ENCODE peak calls at places on chromosomes 5 and 9, in nine cellular contexts. One of them, this sample, is unnamed.

GRCh38 chr9:136566553-136566895 is 20.7 kb upstream of the NOTCH1 start:
- DNase-seq in EH: no peak
- DNase-seq in OCI-LY7: no peak
- DNase-seq in spleen: no peak
- DNase-seq in iris pigment epithelial cell: no peak
- DNase-seq in Kasumi-1: no peak
- DNase-seq in fibroblast of lung: no peak
- DNase-seq in activated CD8-positive, alpha-beta T cell treated with anti-CD3 and anti-CD28 coated beads for 36 hours: no peak
- DNase-seq in right cardiac atrium: no peak
- DNase-seq in this sample: no peak

GRCh38 chr5:127316013-127316412 is 25.4 kb downstream of the MEGF10 start:
- DNase-seq in iris pigment epithelial cell: no peak
- DNase-seq in Kasumi-1: no peak
- DNase-seq in OCI-LY7: no peak
- DNase-seq in fibroblast of lung: no peak
- DNase-seq in spleen: no peak
- DNase-seq in right cardiac atrium: no peak
- DNase-seq in EH: no peak
- DNase-seq in activated CD8-positive, alpha-beta T cell treated with anti-CD3 and anti-CD28 coated beads for 36 hours: no peak
- DNase-seq in this sample: no peak

GRCh38 chr5:132540149-132540548 is 3.2 kb downstream of the IL5 start:
- DNase-seq in OCI-LY7: no peak
- DNase-seq in Kasumi-1: no peak
- DNase-seq in iris pigment epithelial cell: no peak
- DNase-seq in fibroblast of lung: no peak
- DNase-seq in EH: peak
- DNase-seq in right cardiac atrium: no peak
- DNase-seq in spleen: no peak
- DNase-seq in activated CD8-positive, alpha-beta T cell treated with anti-CD3 and anti-CD28 coated beads for 36 hours: no peak
- DNase-seq in this sample: no peak

GRCh38 chr9:88418025-88418424 is 29.8 kb downstream of the SPIN1 start:
- DNase-seq in spleen: no peak
- DNase-seq in OCI-LY7: no peak
- DNase-seq in fibroblast of lung: no peak
- DNase-seq in Kasumi-1: no peak
- DNase-seq in activated CD8-positive, alpha-beta T cell treated with anti-CD3 and anti-CD28 coated beads for 36 hours: no peak
- DNase-seq in iris pigment epithelial cell: no peak
- DNase-seq in right cardiac atrium: no peak
- DNase-seq in EH: no peak
- DNase-seq in this sample: no peak

GRCh38 chr5:7927466-7928375 is 58.8 kb downstream of the MTRR start:
- DNase-seq in EH: peak
- DNase-seq in right cardiac atrium: peak
- DNase-seq in iris pigment epithelial cell: peak
- DNase-seq in fibroblast of lung: peak
- DNase-seq in spleen: no peak
- DNase-seq in OCI-LY7: peak
- DNase-seq in activated CD8-positive, alpha-beta T cell treated with anti-CD3 and anti-CD28 coated beads for 36 hours: peak
- DNase-seq in Kasumi-1: peak
- DNase-seq in this sample: peak

GRCh38 chr5:89277791-89278190 is 394.8 kb upstream of the MEF2C start:
- DNase-seq in activated CD8-positive, alpha-beta T cell treated with anti-CD3 and anti-CD28 coated beads for 36 hours: no peak
- DNase-seq in EH: no peak
- DNase-seq in fibroblast of lung: peak
- DNase-seq in right cardiac atrium: no peak
- DNase-seq in OCI-LY7: no peak
- DNase-seq in iris pigment epithelial cell: no peak
- DNase-seq in Kasumi-1: no peak
- DNase-seq in spleen: no peak
- DNase-seq in this sample: peak

GRCh38 chr5:180007582-180007981 is 64.0 kb downstream of the RNF130 start:
- DNase-seq in spleen: no peak
- DNase-seq in fibroblast of lung: no peak
- DNase-seq in activated CD8-positive, alpha-beta T cell treated with anti-CD3 and anti-CD28 coated beads for 36 hours: no peak
- DNase-seq in Kasumi-1: peak
- DNase-seq in EH: no peak
- DNase-seq in right cardiac atrium: no peak
- DNase-seq in OCI-LY7: no peak
- DNase-seq in iris pigment epithelial cell: no peak
- DNase-seq in this sample: peak

GRCh38 chr9:70340572-70340971 is 73.9 kb downstream of the KLF9 start:
- DNase-seq in spleen: no peak
- DNase-seq in activated CD8-positive, alpha-beta T cell treated with anti-CD3 and anti-CD28 coated beads for 36 hours: no peak
- DNase-seq in fibroblast of lung: peak
- DNase-seq in right cardiac atrium: no peak
- DNase-seq in Kasumi-1: peak
- DNase-seq in iris pigment epithelial cell: peak
- DNase-seq in EH: peak
- DNase-seq in OCI-LY7: peak
- DNase-seq in this sample: peak

GRCh38 chr5:110075656-110076055 is 385.9 kb downstream of the MAN2A1 start:
- DNase-seq in activated CD8-positive, alpha-beta T cell treated with anti-CD3 and anti-CD28 coated beads for 36 hours: no peak
- DNase-seq in iris pigment epithelial cell: no peak
- DNase-seq in Kasumi-1: no peak
- DNase-seq in right cardiac atrium: no peak
- DNase-seq in EH: no peak
- DNase-seq in OCI-LY7: no peak
- DNase-seq in fibroblast of lung: no peak
- DNase-seq in spleen: no peak
- DNase-seq in this sample: no peak

GRCh38 chr5:39835371-39835770 is 410.6 kb upstream of the DAB2 start:
- DNase-seq in activated CD8-positive, alpha-beta T cell treated with anti-CD3 and anti-CD28 coated beads for 36 hours: no peak
- DNase-seq in right cardiac atrium: no peak
- DNase-seq in iris pigment epithelial cell: peak
- DNase-seq in Kasumi-1: no peak
- DNase-seq in fibroblast of lung: no peak
- DNase-seq in spleen: no peak
- DNase-seq in EH: no peak
- DNase-seq in OCI-LY7: no peak
- DNase-seq in this sample: no peak